ENCODE peak calls at places on chromosomes 12 and 14, in four cellular contexts. X, Z, U and P are unnamed samples.

GRCh38 chr12:64813733-64814132 is 10.7 kb upstream of the TBC1D30 start:
- DNase-seq in U (no peak), Z (no peak), X (no peak), P (no peak)

GRCh38 chr14:101318271-101318670 is 243.0 kb upstream of the DIO3 start:
- DNase-seq in U (no peak), X (no peak), Z (no peak), P (no peak)

GRCh38 chr14:72736791-72737559 is 156.9 kb downstream of the DPF3 start:
- DNase-seq in X (peak; percentile 11), U (peak; percentile 32), Z (no peak), P (no peak)

GRCh38 chr12:48021485-48022179 is 17.4 kb upstream of the COL2A1 start:
- DNase-seq in Z (no peak), X (no peak), U (no peak), P (no peak)

GRCh38 chr14:77238996-77239395 is 32.0 kb downstream of the NGB start:
- DNase-seq in U (no peak), Z (no peak), X (no peak), P (no peak)

GRCh38 chr12:19972325-19973288 is 395.7 kb upstream of the PDE3A start:
- DNase-seq in U (no peak), X (no peak), Z (peak; percentile 56), P (peak; percentile 39)

GRCh38 chr14:92787554-92787953 is 6.6 kb upstream of the GOLGA5 start:
- DNase-seq in X (no peak), U (no peak), Z (no peak), P (no peak)

GRCh38 chr12:49482095-49483051 is 56.5 kb upstream of the KCNH3 start:
- DNase-seq in Z (no peak), X (no peak), U (no peak), P (peak; percentile 7)

GRCh38 chr12:74747305-74747704 is 209.7 kb downstream of the ATXN7L3B start:
- DNase-seq in U (no peak), X (no peak), Z (no peak), P (no peak)

GRCh38 chr12:21773799-21774198 is 707 bp downstream of the KCNJ8 start:
- DNase-seq in Z (no peak), U (no peak), X (no peak), P (no peak)
- TF ChIP-seq CTCF in Z (no peak), U (no peak), X (no peak), P (no peak)

GRCh38 chr12:84508943-84509342 is 403.7 kb downstream of the SLC6A15 start:
- DNase-seq in U (no peak), X (no peak), Z (no peak), P (no peak)

GRCh38 chr12:84507914-84508313 is 404.7 kb downstream of the SLC6A15 start:
- DNase-seq in U (no peak), Z (peak; percentile 5), X (no peak), P (no peak)

GRCh38 chr12:84506317-84506716 is 406.3 kb downstream of the SLC6A15 start:
- DNase-seq in U (no peak), Z (no peak), X (no peak), P (no peak)

GRCh38 chr12:84512751-84513150 is 399.8 kb downstream of the SLC6A15 start:
- DNase-seq in X (no peak), Z (no peak), U (no peak), P (no peak)

DNA sequence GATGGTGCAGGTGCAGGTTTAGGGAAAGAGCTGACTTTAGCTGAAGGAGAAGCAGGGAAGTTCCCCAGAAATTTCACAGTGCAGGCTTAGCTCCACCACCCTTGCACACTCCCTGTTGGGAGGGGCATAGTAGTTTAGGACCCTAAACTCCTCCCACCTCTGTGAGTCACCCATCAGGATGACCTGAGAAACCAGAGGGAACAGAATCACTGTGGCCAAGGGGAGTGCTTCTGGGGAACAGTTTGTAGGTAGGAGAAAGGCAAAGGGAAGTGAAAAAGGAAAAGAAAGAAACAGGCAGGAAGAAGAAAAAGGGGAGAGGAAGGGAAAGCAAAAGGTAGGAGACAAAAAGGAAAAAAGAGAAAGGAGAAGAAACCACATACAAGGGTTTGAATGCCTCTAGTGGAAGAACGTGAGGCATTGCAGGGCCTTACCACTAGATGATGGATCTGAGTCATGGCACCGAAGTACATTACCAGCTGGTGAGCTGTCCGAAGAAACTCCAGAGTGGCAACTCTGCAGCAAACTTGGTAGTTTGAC is 404.2 kb downstream of the SLC6A15 start:
- DNase-seq in X (no peak), U (no peak), Z (peak; percentile 87), P (no peak)
- TF ChIP-seq CTCF in X (peak; percentile 67), U (peak; percentile 25), Z (peak; percentile 80), P (no peak)

GRCh38 chr12:78185651-78186050 is 355.0 kb downstream of the NAV3 start:
- DNase-seq in U (no peak), Z (no peak), X (no peak), P (no peak)

GRCh38 chr12:78183854-78184253 is 353.2 kb downstream of the NAV3 start:
- DNase-seq in Z (no peak), U (no peak), X (no peak), P (no peak)

GRCh38 chr12:78179346-78179745 is 348.7 kb downstream of the NAV3 start:
- DNase-seq in X (no peak), Z (no peak), U (no peak), P (no peak)

GRCh38 chr12:78185109-78185508 is 354.4 kb downstream of the NAV3 start:
- DNase-seq in X (no peak), U (no peak), Z (no peak), P (no peak)

GRCh38 chr12:78181544-78182162 is 351.0 kb downstream of the NAV3 start:
- DNase-seq in U (no peak), Z (peak; percentile 23), X (no peak), P (no peak)
- TF ChIP-seq CTCF in U (no peak), Z (peak; percentile 62), X (peak; percentile 20), P (no peak)

DNA sequence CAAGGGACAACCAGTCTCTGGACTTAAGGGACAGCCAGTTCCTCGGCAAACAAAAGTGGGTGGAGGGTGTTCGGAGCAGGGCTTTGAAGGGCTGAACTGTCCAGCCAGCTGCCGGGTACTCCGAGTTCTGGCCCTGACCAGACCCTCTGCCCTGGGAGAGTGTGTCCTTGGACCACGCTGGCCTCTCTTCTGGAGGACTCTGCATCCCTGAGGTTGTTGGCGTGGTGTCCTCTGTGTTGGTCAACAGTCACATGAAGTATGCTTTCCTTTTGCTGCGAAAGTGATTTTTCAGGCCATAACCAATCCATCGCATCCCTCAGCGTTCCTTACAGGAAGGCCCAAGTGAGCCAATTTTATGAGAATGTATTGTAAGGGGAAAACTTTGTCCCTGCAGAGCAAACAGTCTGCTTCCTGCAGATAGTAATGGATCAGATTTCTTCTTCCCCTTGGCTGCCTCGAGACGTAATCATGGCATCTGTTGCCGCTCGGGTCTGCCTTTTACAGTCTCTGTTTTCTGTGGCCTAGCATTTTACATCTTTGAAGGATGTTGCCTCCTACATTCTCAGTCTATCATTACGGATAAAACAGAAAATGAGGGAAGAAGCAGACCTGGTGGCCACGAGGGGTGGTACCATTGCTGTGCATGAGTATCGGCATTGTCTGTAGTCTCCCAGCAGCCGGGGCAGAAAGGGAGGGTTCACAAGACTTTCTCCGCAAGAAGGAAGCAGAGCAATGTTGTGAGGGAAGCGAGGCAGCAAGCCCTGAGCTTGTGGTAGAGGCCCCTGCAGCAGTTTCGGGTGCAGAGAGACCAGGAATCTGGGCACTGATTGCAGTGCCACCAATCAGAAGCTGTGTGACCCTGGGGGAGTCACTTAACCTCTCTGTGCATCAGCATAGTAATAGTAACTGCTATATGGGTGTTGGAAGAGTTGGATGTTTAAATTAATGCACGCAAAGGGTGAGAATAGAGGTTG is 47.4 kb downstream of the SMIM41 start:
- DNase-seq in X (no peak), U (peak; percentile 70), Z (peak; percentile 24), P (peak; percentile 1)
- TF ChIP-seq CTCF in X (no peak), U (no peak), Z (no peak), P (no peak)

DNA sequence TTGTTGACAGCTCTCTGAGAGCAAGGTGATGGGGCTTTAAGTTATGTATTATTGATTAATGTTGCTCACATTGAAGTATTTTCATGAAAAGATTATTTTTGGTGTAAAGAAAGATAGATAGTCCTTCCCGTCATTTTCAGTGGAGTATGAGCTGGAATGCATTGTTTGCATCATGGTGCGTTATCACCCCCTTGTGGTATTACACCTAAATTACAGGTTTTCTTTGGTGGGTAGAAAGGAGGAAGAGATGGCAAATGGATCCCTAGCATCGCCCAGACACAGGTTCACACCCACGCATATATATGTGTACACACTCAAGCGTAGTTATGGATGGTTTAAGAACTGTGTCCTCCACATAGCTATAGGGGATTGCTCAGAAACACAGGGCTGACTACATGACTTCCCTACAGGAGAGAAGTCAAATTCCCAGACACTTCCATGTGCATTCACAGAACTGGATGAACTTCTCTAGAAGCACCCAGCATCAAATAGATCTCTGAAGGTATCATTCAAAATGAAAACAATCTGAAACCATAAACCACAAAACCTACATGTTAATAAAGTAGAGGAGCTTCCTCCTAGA is 14.4 kb upstream of the SERPINA10 start:
- DNase-seq in Z (no peak), U (no peak), X (no peak), P (no peak)
- TF ChIP-seq CTCF in Z (peak; percentile 46), U (no peak), X (no peak), P (no peak)

GRCh38 chr12:57089259-57090245 is 638 bp downstream of the NAB2 start:
- DNase-seq in X (no peak), U (peak; percentile 92), Z (peak; percentile 47), P (peak; percentile 39)
- TF ChIP-seq CTCF in X (no peak), U (no peak), Z (no peak), P (no peak)

DNA sequence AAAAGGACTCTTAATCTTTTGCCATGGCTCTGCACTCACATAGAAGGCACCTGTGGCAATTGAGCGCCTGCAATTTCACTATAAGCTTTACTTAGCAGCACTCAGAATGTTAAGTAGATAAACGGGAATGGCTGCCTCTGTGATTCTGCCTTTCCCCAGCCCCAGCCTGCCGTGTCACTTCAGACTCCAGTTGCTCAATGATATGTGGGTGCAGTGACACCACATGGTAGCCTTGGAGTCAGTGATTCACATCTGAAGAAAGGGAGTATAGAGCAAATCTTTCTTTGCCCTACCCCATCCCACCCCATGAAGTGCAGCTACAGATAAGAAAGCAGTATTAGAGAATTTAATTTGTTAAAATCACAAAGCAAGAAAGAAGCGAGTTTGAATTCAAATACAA is 96.1 kb downstream of the ZFC3H1 start:
- DNase-seq in U (no peak), X (no peak), Z (no peak), P (no peak)
- TF ChIP-seq CTCF in U (no peak), X (no peak), Z (no peak), P (no peak)

GRCh38 chr12:58931518-58931917 is 11.2 kb upstream of the LRIG3 start:
- DNase-seq in Z (no peak), U (no peak), X (no peak), P (no peak)
- TF ChIP-seq CTCF in Z (peak; percentile 20), U (no peak), X (no peak), P (peak; percentile 22)

GRCh38 chr12:52692253-52692652 is 11.1 kb downstream of the KRT77 start:
- DNase-seq in Z (no peak), X (no peak), U (no peak), P (no peak)
- TF ChIP-seq CTCF in Z (peak; percentile 44), X (no peak), U (no peak), P (no peak)

GRCh38 chr14:102437997-102438922 is 71.3 kb downstream of the ANKRD9 start:
- DNase-seq in U (peak; percentile 89), Z (peak; percentile 49), X (peak; percentile 48), P (peak; percentile 85)
- TF ChIP-seq CTCF in U (peak; percentile 71), Z (peak; percentile 82), X (peak; percentile 76), P (peak; percentile 62)